ENCODE peak calls at places on chromosome 15, in nine cellular contexts. P, C, G, Z, W, E, T, M and V are unnamed samples.

GRCh38 chr15:90826886-90827435 is 41.4 kb upstream of the FURIN start:
- DNase-seq in P (no peak), M (no peak), E (no peak), Z (no peak), T (no peak), C (no peak), W (no peak), G (no peak), V (no peak)

GRCh38 chr15:37130356-37130755 is 30.0 kb upstream of the MEIS2 start:
- DNase-seq in C (no peak), M (no peak), T (no peak), Z (no peak), E (no peak), G (no peak), P (no peak), W (no peak), V (no peak)

GRCh38 chr15:39188930-39189329 is 391.9 kb upstream of the THBS1 start:
- DNase-seq in W (peak; percentile 95), E (no peak), P (peak; percentile 53), T (peak; percentile 89), C (no peak), M (peak; percentile 78), G (peak; percentile 24), Z (no peak), V (peak; percentile 98)

GRCh38 chr15:84099181-84099580 is 136.4 kb upstream of the GOLGA6L4 start:
- DNase-seq in G (no peak), W (peak; percentile 66), T (no peak), P (peak; percentile 25), C (peak; percentile 24), E (no peak), M (no peak), Z (no peak), V (no peak)

GRCh38 chr15:89874926-89875564 is 18.7 kb downstream of the AP3S2 start:
- DNase-seq in P (peak; percentile 69), T (peak; percentile 66), M (peak; percentile 68), Z (peak; percentile 90), G (peak; percentile 88), E (peak; percentile 90), W (peak; percentile 83), C (peak; percentile 84), V (peak; percentile 72)

GRCh38 chr15:63979227-63979793 is 67.0 kb downstream of the DAPK2 start:
- DNase-seq in G (no peak), E (no peak), W (no peak), T (no peak), C (no peak), P (no peak), M (no peak), Z (no peak), V (no peak)

GRCh38 chr15:89121414-89121813 is 33.2 kb downstream of the ABHD2 start:
- DNase-seq in G (peak; percentile 77), T (no peak), C (no peak), Z (no peak), M (no peak), P (no peak), W (peak; percentile 61), E (no peak), V (no peak)

GRCh38 chr15:26866298-26867198 is at the start of gene GABRA5:
- DNase-seq in G (peak; percentile 70), P (no peak), E (no peak), M (no peak), Z (no peak), W (peak; percentile 35), C (peak; percentile 27), T (peak; percentile 20), V (peak; percentile 62)

GRCh38 chr15:36896949-36897348 is 203.4 kb downstream of the MEIS2 start:
- DNase-seq in G (no peak), E (no peak), T (no peak), M (no peak), Z (no peak), W (no peak), P (no peak), C (no peak), V (no peak)

GRCh38 chr15:59105839-59106238 is 893 bp downstream of the CCNB2 start:
- DNase-seq in M (no peak), P (no peak), C (no peak), E (no peak), T (no peak), G (no peak), W (no peak), Z (no peak), V (no peak)

GRCh38 chr15:75348034-75348562 is 1.3 kb downstream of the NEIL1 start:
- DNase-seq in E (peak; percentile 64), W (no peak), P (peak; percentile 19), T (no peak), G (peak; percentile 29), Z (peak; percentile 73), M (no peak), C (no peak), V (no peak)

GRCh38 chr15:59420108-59420507 is 17.9 kb upstream of the FAM81A start:
- DNase-seq in M (no peak), T (no peak), E (no peak), Z (no peak), C (no peak), G (no peak), P (no peak), W (no peak), V (no peak)

GRCh38 chr15:83503595-83504364 is 56.6 kb downstream of the SH3GL3 start:
- DNase-seq in M (no peak), P (no peak), T (no peak), W (no peak), G (no peak), C (no peak), E (no peak), Z (no peak), V (no peak)

GRCh38 chr15:42730135-42730534 is 6.8 kb downstream of the CDAN1 start:
- DNase-seq in G (no peak), C (no peak), E (no peak), M (no peak), T (no peak), W (no peak), Z (no peak), P (no peak), V (no peak)

GRCh38 chr15:88003928-88004327 is 252.6 kb downstream of the NTRK3 start:
- DNase-seq in M (no peak), W (no peak), Z (no peak), P (no peak), C (no peak), G (no peak), E (no peak), T (no peak), V (no peak)
- TF ChIP-seq CTCF in M (no peak), W (no peak), Z (no peak), P (no peak), C (no peak), G (no peak), E (no peak), T (no peak), V (no peak)

GRCh38 chr15:78872972-78873795 is 494 bp downstream of the MORF4L1 start:
- DNase-seq in Z (peak; percentile 91), G (peak; percentile 94), P (peak; percentile 91), W (peak; percentile 96), T (peak; percentile 93), M (peak; percentile 90), C (peak; percentile 86), E (peak; percentile 88), V (peak; percentile 90)

GRCh38 chr15:78875107-78875914 is 2.6 kb downstream of the MORF4L1 start:
- DNase-seq in C (no peak), G (no peak), Z (no peak), W (peak; percentile 26), E (no peak), T (peak; percentile 7), P (no peak), M (no peak), V (no peak)

GRCh38 chr15:78873796-78874761 is 1.4 kb downstream of the MORF4L1 start:
- DNase-seq in Z (no peak), E (no peak), P (no peak), C (peak; percentile 27), T (peak; percentile 22), M (peak; percentile 9), G (peak; percentile 27), W (peak; percentile 45), V (peak; percentile 33)

GRCh38 chr15:78868366-78868765 is 4.3 kb upstream of the MORF4L1 start:
- DNase-seq in G (no peak), M (no peak), T (no peak), Z (no peak), E (no peak), P (no peak), C (no peak), W (no peak), V (no peak)

GRCh38 chr15:78872155-78872971 is at the start of gene MORF4L1:
- DNase-seq in T (peak; percentile 95), M (peak; percentile 97), C (peak; percentile 97), E (peak; percentile 98), Z (peak; percentile 99), W (peak; percentile 97), P (peak; percentile 99), G (peak; percentile 99), V (peak; percentile 95)
- H3K4me3 ChIP-seq in T (peak within 1 kb of the TSS; percentile 67), M (peak within 1 kb of the TSS; percentile 99), C (peak within 1 kb of the TSS; percentile 64), E (peak within 1 kb of the TSS; percentile 84), Z (peak within 1 kb of the TSS; percentile 74), W (peak within 1 kb of the TSS; percentile 99), P (peak within 1 kb of the TSS; percentile 83), G (peak within 1 kb of the TSS; percentile 100), V (peak within 1 kb of the TSS; percentile 100)

GRCh38 chr15:67544475-67544874 is 2.0 kb downstream of the MAP2K5 start:
- DNase-seq in C (no peak), W (no peak), P (no peak), G (no peak), E (no peak), Z (no peak), M (no peak), T (no peak), V (no peak)

GRCh38 chr15:67543348-67543718 is 830 bp downstream of the MAP2K5 start:
- DNase-seq in T (peak; percentile 5), M (no peak), E (peak; percentile 57), G (peak; percentile 19), P (peak; percentile 25), C (no peak), Z (no peak), W (peak; percentile 13), V (no peak)

GRCh38 chr15:67545864-67546263 is 3.4 kb downstream of the MAP2K5 start:
- DNase-seq in M (no peak), E (no peak), G (no peak), C (no peak), W (no peak), P (no peak), T (no peak), Z (no peak), V (no peak)

GRCh38 chr15:67542192-67542461 is 376 bp upstream of the MAP2K5 start:
- DNase-seq in Z (no peak), E (no peak), C (no peak), P (no peak), M (no peak), T (no peak), W (peak; percentile 22), G (peak; percentile 8), V (no peak)

GRCh38 chr15:67542462-67543347 is at the start of gene MAP2K5:
- DNase-seq in E (peak; percentile 93), G (peak; percentile 89), M (peak; percentile 73), W (peak; percentile 58), P (peak; percentile 77), C (peak; percentile 91), Z (peak; percentile 94), T (peak; percentile 57), V (peak; percentile 68)
- TF ChIP-seq CTCF in E (no peak), G (no peak), M (no peak), W (no peak), P (no peak), C (no peak), Z (no peak), T (no peak), V (no peak)

DNA sequence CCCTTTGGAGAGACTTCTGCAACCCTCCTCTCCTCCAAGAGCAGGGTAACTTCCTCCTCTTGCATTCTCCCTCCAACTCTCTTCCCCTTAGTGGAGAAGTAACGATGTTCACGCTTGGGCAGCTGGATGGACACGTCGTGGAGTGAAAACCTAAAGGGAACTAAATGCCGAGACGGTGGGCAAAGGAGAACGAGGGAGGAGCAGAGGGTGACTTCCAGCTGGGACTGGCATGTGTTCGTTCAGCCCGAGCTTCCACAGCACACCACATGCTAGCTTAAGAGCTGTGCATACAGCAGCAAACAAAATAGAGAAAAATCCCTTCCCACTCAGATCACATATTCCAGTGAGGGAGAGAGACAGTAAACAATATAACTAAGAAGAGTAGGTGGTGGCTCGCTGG is 179.8 kb downstream of the SLCO3A1 start:
- DNase-seq in E (no peak), C (no peak), G (no peak), M (no peak), T (no peak), P (no peak), Z (no peak), W (no peak), V (no peak)
- H3K4me3 ChIP-seq in E (no peak overlapping the region), C (no peak overlapping the region), G (no peak overlapping the region), M (no peak overlapping the region), T (no peak overlapping the region), P (no peak overlapping the region), Z (no peak overlapping the region), W (no peak overlapping the region), V (no peak overlapping the region)